ENCODE peak calls at places on chromosome 21, in nine cellular contexts. N, B, V, P, S, I, Z, R and M are unnamed samples.

GRCh38 chr21:27823652-27824201 is 856.8 kb upstream of the ADAMTS5 start:
- DNase-seq in N (no peak), B (no peak), V (no peak), P (no peak), S (no peak), I (no peak), Z (no peak), R (no peak), M (no peak)

GRCh38 chr21:34877485-34878128 is 171.5 kb downstream of the RUNX1 start:
- DNase-seq in N (peak), B (no peak), V (no peak), P (no peak), S (no peak), I (no peak), Z (peak), R (peak), M (no peak)

GRCh38 chr21:44508426-44508710 is 31.6 kb downstream of the KRTAP10-1 start:
- DNase-seq in N (no peak), B (no peak), V (no peak), P (no peak), S (no peak), I (no peak), Z (no peak), R (no peak), M (no peak)

GRCh38 chr21:17444828-17445227 is 68.0 kb upstream of the CXADR start:
- DNase-seq in N (no peak), B (no peak), V (no peak), P (no peak), S (no peak), I (no peak), Z (no peak), R (no peak), M (no peak)

GRCh38 chr21:15210235-15210678 is 145.5 kb upstream of the NRIP1 start:
- DNase-seq in N (peak), B (no peak), V (no peak), P (peak), S (no peak), I (no peak), Z (no peak), R (no peak), M (no peak)

GRCh38 chr21:37402251-37402867 is 35.8 kb downstream of the DYRK1A start:
- DNase-seq in N (no peak), B (no peak), V (no peak), P (no peak), S (no peak), I (no peak), Z (no peak), R (no peak), M (no peak)

GRCh38 chr21:35508389-35508888 is 459.3 kb upstream of the RUNX1 start:
- DNase-seq in N (peak), B (no peak), V (peak), P (no peak), S (peak), I (no peak), Z (no peak), R (peak), M (peak)

GRCh38 chr21:40043423-40043822 is 176.2 kb downstream of the PCP4 start:
- DNase-seq in N (no peak), B (no peak), V (no peak), P (no peak), S (no peak), I (no peak), Z (no peak), R (no peak), M (no peak)

GRCh38 chr21:43322805-43323204 is 104.1 kb downstream of the SIK1 start:
- DNase-seq in N (no peak), B (no peak), V (no peak), P (no peak), S (no peak), I (no peak), Z (no peak), R (no peak), M (no peak)

GRCh38 chr21:36169465-36170128 is 13.0 kb downstream of the DOP1B start:
- DNase-seq in N (peak), B (no peak), V (no peak), P (no peak), S (no peak), I (no peak), Z (no peak), R (no peak), M (no peak)

GRCh38 chr21:32461503-32461902 is 49.0 kb downstream of the EVA1C start:
- DNase-seq in N (no peak), B (no peak), V (no peak), P (no peak), S (no peak), I (no peak), Z (no peak), R (no peak), M (no peak)

GRCh38 chr21:39381009-39381408 is 32.1 kb upstream of the HMGN1 start:
- DNase-seq in N (no peak), B (no peak), V (no peak), P (no peak), S (no peak), I (no peak), Z (no peak), R (peak), M (no peak)

GRCh38 chr21:27837933-27838332 is 871.0 kb upstream of the ADAMTS5 start:
- DNase-seq in N (no peak), B (no peak), V (no peak), P (no peak), S (no peak), I (no peak), Z (no peak), R (no peak), M (no peak)

GRCh38 chr21:29144736-29145353 is 14.4 kb downstream of the MAP3K7CL start:
- DNase-seq in N (no peak), B (no peak), V (no peak), P (no peak), S (peak), I (no peak), Z (no peak), R (no peak), M (no peak)

GRCh38 chr21:33698088-33698487 is 55.8 kb downstream of the ITSN1 start:
- DNase-seq in N (no peak), B (no peak), V (no peak), P (no peak), S (no peak), I (no peak), Z (no peak), R (no peak), M (no peak)

GRCh38 chr21:34367320-34367935 is 3.6 kb downstream of the KCNE2 start:
- DNase-seq in N (no peak), B (peak), V (peak), P (peak), S (peak), I (no peak), Z (no peak), R (peak), M (peak)

GRCh38 chr21:37032293-37032692 is 25.8 kb downstream of the RIPPLY3 start:
- DNase-seq in N (no peak), B (no peak), V (no peak), P (no peak), S (no peak), I (no peak), Z (no peak), R (no peak), M (no peak)

GRCh38 chr21:23307065-23307464 is 2300.2 kb downstream of the MRPL39 start:
- DNase-seq in N (no peak), B (no peak), V (no peak), P (no peak), S (no peak), I (no peak), Z (no peak), R (no peak), M (no peak)

GRCh38 chr21:33123396-33124120 is 53.6 kb downstream of the OLIG1 start:
- DNase-seq in N (no peak), B (no peak), V (no peak), P (no peak), S (no peak), I (no peak), Z (no peak), R (no peak), M (no peak)

GRCh38 chr21:39630827-39631226 is 18.1 kb downstream of the B3GALT5 start:
- DNase-seq in N (no peak), B (no peak), V (no peak), P (no peak), S (no peak), I (no peak), Z (no peak), R (no peak), M (no peak)

GRCh38 chr21:14959343-14959742 is 105.5 kb downstream of the NRIP1 start:
- DNase-seq in N (no peak), B (no peak), V (no peak), P (no peak), S (no peak), I (no peak), Z (no peak), R (no peak), M (no peak)

GRCh38 chr21:14070049-14070893 is 140.5 kb downstream of the LIPI start:
- DNase-seq in N (no peak), B (no peak), V (no peak), P (no peak), S (no peak), I (no peak), Z (no peak), R (no peak), M (no peak)

GRCh38 chr21:38955495-38955894 is 149.8 kb downstream of the ETS2 start:
- DNase-seq in N (no peak), B (no peak), V (no peak), P (peak), S (no peak), I (no peak), Z (peak), R (peak), M (no peak)

GRCh38 chr21:18549214-18549905 is 145.8 kb upstream of the TMPRSS15 start:
- DNase-seq in N (no peak), B (no peak), V (no peak), P (no peak), S (no peak), I (no peak), Z (no peak), R (no peak), M (no peak)

GRCh38 chr21:14361958-14362357 is 21.0 kb downstream of the HSPA13 start:
- DNase-seq in N (no peak), B (no peak), V (no peak), P (peak), S (no peak), I (no peak), Z (no peak), R (no peak), M (no peak)

GRCh38 chr21:38820471-38821239 is 14.9 kb downstream of the ETS2 start:
- DNase-seq in N (peak), B (no peak), V (no peak), P (no peak), S (no peak), I (no peak), Z (no peak), R (peak), M (no peak)

GRCh38 chr21:36730291-36731281 is 31.7 kb downstream of the SIM2 start:
- DNase-seq in N (no peak), B (no peak), V (no peak), P (no peak), S (no peak), I (no peak), Z (no peak), R (no peak), M (no peak)

GRCh38 chr21:44423312-44423821 is 31.9 kb upstream of the LRRC3 start:
- DNase-seq in N (no peak), B (no peak), V (peak), P (no peak), S (no peak), I (no peak), Z (no peak), R (no peak), M (no peak)

GRCh38 chr21:23955130-23955873 is 1652.0 kb downstream of the MRPL39 start:
- DNase-seq in N (no peak), B (no peak), V (no peak), P (no peak), S (no peak), I (no peak), Z (no peak), R (no peak), M (no peak)

GRCh38 chr21:33875026-33875695 is 40.4 kb downstream of the ATP5PO start:
- DNase-seq in N (no peak), B (no peak), V (no peak), P (no peak), S (no peak), I (no peak), Z (no peak), R (no peak), M (no peak)

GRCh38 chr21:38219049-38219628 is 37.7 kb upstream of the KCNJ15 start:
- DNase-seq in N (peak), B (peak), V (peak), P (no peak), S (peak), I (no peak), Z (no peak), R (peak), M (peak)

GRCh38 chr21:38223893-38224540 is 32.8 kb upstream of the KCNJ15 start:
- DNase-seq in N (no peak), B (no peak), V (peak), P (no peak), S (no peak), I (no peak), Z (no peak), R (peak), M (no peak)

GRCh38 chr21:38679531-38679930 is 126.2 kb upstream of the ETS2 start:
- DNase-seq in N (no peak), B (peak), V (no peak), P (no peak), S (peak), I (no peak), Z (no peak), R (no peak), M (no peak)

GRCh38 chr21:36859744-36860501 is 106.5 kb downstream of the HLCS start:
- DNase-seq in N (peak), B (peak), V (peak), P (no peak), S (peak), I (no peak), Z (peak), R (peak), M (no peak)

GRCh38 chr21:36424592-36424991 is 39.4 kb downstream of the CHAF1B start:
- DNase-seq in N (no peak), B (no peak), V (no peak), P (no peak), S (no peak), I (no peak), Z (no peak), R (no peak), M (no peak)

DNA sequence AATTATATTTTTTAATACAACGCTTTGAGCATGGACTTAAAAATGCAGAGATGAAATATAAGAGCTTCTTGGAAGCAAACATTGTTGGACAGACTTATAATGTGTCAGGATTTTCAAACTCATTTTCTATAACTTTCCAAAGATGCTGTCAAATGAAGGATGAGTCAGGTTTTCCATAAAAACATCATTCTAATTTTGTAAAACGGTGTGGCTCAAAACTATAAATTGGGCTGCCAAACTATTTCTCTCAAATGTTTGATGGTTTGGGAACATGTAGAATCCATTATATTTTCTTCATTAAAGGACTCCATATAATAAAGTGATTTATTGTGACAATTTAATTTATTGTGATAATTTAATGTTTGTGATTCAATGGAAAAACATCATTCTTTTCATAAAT is 511.2 kb downstream of the USP25 start:
- DNase-seq in N (no peak), B (no peak), V (no peak), P (no peak), S (no peak), I (no peak), Z (no peak), R (no peak), M (no peak)
- H3K27ac ChIP-seq in N (no peak), B (no peak), V (no peak), P (no peak), S (no peak), I (no peak), Z (no peak), R (no peak), M (no peak)

GRCh38 chr21:45875881-45876280 is 105.7 kb upstream of the COL6A1 start:
- DNase-seq in N (no peak), B (no peak), V (no peak), P (no peak), S (no peak), I (no peak), Z (no peak), R (no peak), M (no peak)
- H3K27ac ChIP-seq in N (no peak), B (no peak), V (no peak), P (no peak), S (no peak), I (no peak), Z (no peak), R (peak), M (peak)

GRCh38 chr21:26457817-26458216 is 115.3 kb downstream of the CYYR1 start:
- DNase-seq in N (no peak), B (no peak), V (no peak), P (no peak), S (no peak), I (no peak), Z (no peak), R (no peak), M (no peak)
- H3K27ac ChIP-seq in N (no peak), B (no peak), V (no peak), P (no peak), S (no peak), I (no peak), Z (no peak), R (no peak), M (no peak)

DNA sequence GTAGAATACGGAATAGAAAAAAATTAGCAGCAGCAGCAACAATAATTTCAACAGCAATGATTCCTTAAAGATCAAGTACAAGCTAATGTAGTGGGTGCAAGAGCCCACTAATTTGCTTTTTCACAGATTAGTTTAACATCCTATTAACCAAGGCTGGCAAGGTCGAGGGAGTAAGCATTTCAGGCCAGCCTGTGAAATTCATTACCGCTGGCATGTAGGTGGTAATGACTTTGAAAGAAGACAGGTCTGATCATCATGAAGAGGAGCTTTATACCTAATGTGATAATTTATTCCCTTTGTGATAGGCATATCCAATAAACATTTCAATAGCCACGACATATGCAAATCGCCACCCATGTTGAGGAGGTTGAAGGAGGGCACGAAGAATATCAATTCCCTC is 11.2 kb upstream of the PRDM15 start:
- DNase-seq in N (no peak), B (no peak), V (no peak), P (no peak), S (no peak), I (no peak), Z (no peak), R (no peak), M (no peak)
- H3K27ac ChIP-seq in N (no peak), B (no peak), V (no peak), P (no peak), S (no peak), I (no peak), Z (no peak), R (no peak), M (no peak)

GRCh38 chr21:42261832-42262200 is 42.9 kb downstream of the ABCG1 start:
- DNase-seq in N (no peak), B (no peak), V (no peak), P (no peak), S (no peak), I (no peak), Z (no peak), R (no peak), M (no peak)

GRCh38 chr21:42264245-42265195 is 45.6 kb downstream of the ABCG1 start:
- DNase-seq in N (no peak), B (no peak), V (no peak), P (no peak), S (no peak), I (no peak), Z (no peak), R (no peak), M (no peak)

GRCh38 chr21:42265229-42265812 is 46.4 kb downstream of the ABCG1 start:
- DNase-seq in N (no peak), B (no peak), V (no peak), P (no peak), S (no peak), I (no peak), Z (no peak), R (no peak), M (no peak)

GRCh38 chr21:42262826-42263225 is 43.9 kb downstream of the ABCG1 start:
- DNase-seq in N (peak), B (no peak), V (no peak), P (no peak), S (peak), I (no peak), Z (no peak), R (peak), M (no peak)

GRCh38 chr21:42263591-42264131 is 44.7 kb downstream of the ABCG1 start:
- DNase-seq in N (peak), B (no peak), V (no peak), P (no peak), S (peak), I (no peak), Z (no peak), R (no peak), M (no peak)
- H3K27ac ChIP-seq in N (peak), B (no peak), V (no peak), P (no peak), S (peak), I (no peak), Z (no peak), R (no peak), M (no peak)